ENCODE peak calls at places on chromosomes 13 and 19, in five cellular contexts. A is stimulated activated CD4-positive, alpha-beta T cell treated with anti-CD3 and anti-CD28 coated beads, Interleukin-15, amount 100 ng/mL, for 1 hour; K is fibroblast of lung; Z is BJ; H is HFFc6. L is an unnamed sample.

GRCh38 chr19:38564981-38565685 is 52.6 kb downstream of the MAP4K1 start:
- DNase-seq in A (no peak), K (peak), Z (no peak), H (no peak), L (no peak)

GRCh38 chr13:33363328-33363727 is 77.8 kb upstream of the STARD13 start:
- DNase-seq in A (no peak), K (no peak), Z (no peak), H (no peak), L (no peak)

GRCh38 chr19:55640043-55640576 is 692 bp upstream of the ZNF580 start:
- DNase-seq in A (peak), K (peak), Z (no peak), H (peak), L (no peak)

GRCh38 chr19:55118401-55118991 is 1.1 kb upstream of the PPP1R12C start:
- DNase-seq in A (no peak), K (no peak), Z (no peak), H (no peak), L (no peak)

GRCh38 chr19:46988614-46989230 is 30.9 kb upstream of the NPAS1 start:
- DNase-seq in A (no peak), K (no peak), Z (no peak), H (no peak), L (no peak)

GRCh38 chr19:38229585-38230073 is 5.6 kb upstream of the DPF1 start:
- DNase-seq in A (peak), K (peak), Z (peak), H (peak), L (no peak)

GRCh38 chr13:71249031-71249430 is 618.0 kb downstream of the DACH1 start:
- DNase-seq in A (no peak), K (no peak), Z (no peak), H (no peak), L (no peak)

GRCh38 chr19:4206818-4207484 is 22.4 kb upstream of the EBI3 start:
- DNase-seq in A (no peak), K (peak), Z (no peak), H (peak), L (no peak)

GRCh38 chr13:52158629-52159158 is 703 bp downstream of the NEK3 start:
- DNase-seq in A (no peak), K (peak), Z (no peak), H (no peak), L (no peak)

GRCh38 chr13:43880451-43880850 is 747 bp downstream of the LACC1 start:
- DNase-seq in A (no peak), K (no peak), Z (no peak), H (no peak), L (no peak)

GRCh38 chr13:103694033-103694432 is 627.8 kb upstream of the SLC10A2 start:
- DNase-seq in A (no peak), K (no peak), Z (no peak), H (no peak), L (no peak)

GRCh38 chr19:33300016-33300981 is 2.0 kb downstream of the CEBPA start:
- DNase-seq in A (no peak), K (no peak), Z (no peak), H (no peak), L (peak)

L was measured in mesenteric fat pad.